ENCODE peak calls at places on chromosomes 7 and 10, in six cellular contexts. K is H9, M is mesenchymal stem cell, V is neuronal stem cell, R is IMR-90, T is H1. J is an unnamed sample.

GRCh38 chr7:91127974-91128373 is 136.3 kb upstream of the FZD1 start:
- DNase-seq in K (no peak), M (peak; percentile 20), V (no peak), R (peak; percentile 86), T (no peak), J (no peak)

GRCh38 chr10:10141983-10142382 is 875.7 kb upstream of the CELF2 start:
- DNase-seq in K (no peak), M (no peak), V (no peak), R (no peak), T (no peak), J (no peak)

GRCh38 chr7:147477526-147477925 is 1113.0 kb upstream of the C7orf33 start:
- DNase-seq in K (no peak), M (no peak), V (no peak), R (no peak), T (no peak), J (no peak)

GRCh38 chr10:43683451-43684197 is 34.9 kb upstream of the ZNF32 start:
- DNase-seq in K (peak; percentile 71), M (peak; percentile 25), V (no peak), R (peak; percentile 12), T (peak; percentile 72), J (no peak)

GRCh38 chr7:117186631-117187030 is 136.2 kb downstream of the WNT2 start:
- DNase-seq in K (no peak), M (no peak), V (no peak), R (no peak), T (no peak), J (no peak)

GRCh38 chr10:92571649-92572048 is 2.2 kb downstream of the IDE start:
- DNase-seq in K (no peak), M (peak; percentile 38), V (no peak), R (peak; percentile 64), T (no peak), J (no peak)

GRCh38 chr10:24153016-24153415 is 55.9 kb upstream of the KIAA1217 start:
- DNase-seq in K (no peak), M (peak; percentile 25), V (no peak), R (no peak), T (no peak), J (peak; percentile 7)

GRCh38 chr7:55202150-55202913 is 162.8 kb upstream of the LANCL2 start:
- DNase-seq in K (no peak), M (no peak), V (no peak), R (no peak), T (peak; percentile 32), J (no peak)

GRCh38 chr10:78178940-78179339 is 145.3 kb downstream of the RPS24 start:
- DNase-seq in K (peak; percentile 71), M (no peak), V (no peak), R (peak; percentile 56), T (no peak), J (no peak)

GRCh38 chr7:45082031-45082830 is 6.5 kb downstream of the NACAD start:
- DNase-seq in K (no peak), M (no peak), V (no peak), R (no peak), T (no peak), J (no peak)

GRCh38 chr10:77909755-77910375 is 16.7 kb downstream of the DLG5 start:
- DNase-seq in K (peak; percentile 17), M (peak; percentile 85), V (no peak), R (peak; percentile 84), T (no peak), J (no peak)

GRCh38 chr7:92633211-92633906 is 43.2 kb upstream of the FAM133B start:
- DNase-seq in K (no peak), M (peak; percentile 94), V (no peak), R (peak; percentile 94), T (no peak), J (no peak)

GRCh38 chr7:64098-64521 is 128.3 kb upstream of the FAM20C start:
- DNase-seq in K (peak; percentile 71), M (peak; percentile 70), V (peak; percentile 33), R (peak; percentile 74), T (no peak), J (peak; percentile 50)

GRCh38 chr10:24214762-24215161 is 5.8 kb downstream of the KIAA1217 start:
- DNase-seq in K (no peak), M (no peak), V (no peak), R (no peak), T (no peak), J (no peak)

GRCh38 chr7:77653572-77653971 is 42.7 kb upstream of the RSBN1L start:
- DNase-seq in K (no peak), M (no peak), V (no peak), R (no peak), T (no peak), J (no peak)

GRCh38 chr7:34756025-34756437 is 98.0 kb downstream of the NPSR1 start:
- DNase-seq in K (no peak), M (no peak), V (no peak), R (no peak), T (no peak), J (no peak)

GRCh38 chr10:21173964-21174669 is 277.0 kb upstream of the NEBL start:
- DNase-seq in K (peak; percentile 65), M (peak; percentile 22), V (peak; percentile 51), R (no peak), T (peak; percentile 79), J (peak; percentile 87)

GRCh38 chr10:114643158-114643557 is 14.9 kb downstream of the ABLIM1 start:
- DNase-seq in K (no peak), M (no peak), V (no peak), R (no peak), T (no peak), J (no peak)

GRCh38 chr7:94440460-94441039 is 45.9 kb downstream of the COL1A2 start:
- DNase-seq in K (no peak), M (no peak), V (no peak), R (peak; percentile 20), T (no peak), J (no peak)

GRCh38 chr7:140475747-140476333 is 3.5 kb downstream of the MKRN1 start:
- DNase-seq in K (no peak), M (peak; percentile 58), V (no peak), R (peak; percentile 41), T (no peak), J (peak; percentile 58)

GRCh38 chr7:76262683-76263402 is 39.6 kb upstream of the HSPB1 start:
- DNase-seq in K (peak; percentile 84), M (peak; percentile 69), V (peak; percentile 62), R (peak; percentile 60), T (peak; percentile 83), J (peak; percentile 34)

GRCh38 chr10:19576576-19576975 is 239.7 kb upstream of the PLXDC2 start:
- DNase-seq in K (no peak), M (no peak), V (no peak), R (no peak), T (no peak), J (no peak)

GRCh38 chr7:158828343-158829020 is 827 bp downstream of the ESYT2 start:
- DNase-seq in K (peak; percentile 50), M (no peak), V (peak; percentile 32), R (no peak), T (peak; percentile 78), J (peak; percentile 31)

GRCh38 chr10:34291466-34292177 is 523.5 kb downstream of the PARD3 start:
- DNase-seq in K (no peak), M (no peak), V (no peak), R (no peak), T (no peak), J (no peak)

GRCh38 chr10:92241501-92241900 is 49.4 kb downstream of the CPEB3 start:
- DNase-seq in K (no peak), M (no peak), V (no peak), R (no peak), T (no peak), J (no peak)

DNA sequence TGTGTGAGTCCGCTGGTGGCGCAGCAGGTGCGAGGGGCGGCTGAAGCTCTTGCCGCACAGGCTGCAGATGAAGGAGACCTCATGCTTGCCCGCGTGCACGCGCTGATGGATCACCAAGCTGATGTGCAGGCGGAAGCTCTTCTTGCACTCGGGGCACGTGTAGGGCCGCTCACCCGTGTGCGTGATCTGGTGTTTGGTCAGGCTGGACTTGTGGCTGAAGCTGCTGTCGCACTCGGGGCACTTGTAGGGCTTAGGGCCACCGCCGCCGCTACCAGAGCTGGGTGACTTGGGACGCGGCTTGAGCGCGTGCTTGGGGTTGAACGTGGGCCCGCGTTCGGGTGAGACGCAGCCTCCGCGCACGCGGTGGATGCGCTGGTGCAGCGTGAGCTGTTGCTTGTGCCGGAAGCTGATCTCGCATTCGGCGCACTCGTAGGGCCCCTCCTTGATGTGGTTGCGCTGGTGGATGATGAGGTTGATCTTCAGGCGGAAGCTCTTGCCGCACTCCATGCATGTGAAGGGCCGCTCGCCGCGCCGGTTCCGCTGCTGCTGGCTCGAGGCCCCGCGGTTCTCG is 28.7 kb downstream of the ZNF777 start:
- DNase-seq in K (no peak), M (no peak), V (no peak), R (no peak), T (no peak), J (no peak)
- H2BK120ac ChIP-seq in K (no peak overlapping the region), M (no peak overlapping the region), V (no peak overlapping the region), R (no peak overlapping the region), T (no peak overlapping the region), J (no peak overlapping the region)

GRCh38 chr10:111993321-111993720 is 190.2 kb downstream of the GPAM start:
- DNase-seq in K (no peak), M (no peak), V (no peak), R (no peak), T (no peak), J (no peak)
- H2BK120ac ChIP-seq in K (no peak overlapping the region), M (no peak overlapping the region), V (no peak overlapping the region), R (no peak overlapping the region), T (no peak overlapping the region), J (no peak overlapping the region)

DNA sequence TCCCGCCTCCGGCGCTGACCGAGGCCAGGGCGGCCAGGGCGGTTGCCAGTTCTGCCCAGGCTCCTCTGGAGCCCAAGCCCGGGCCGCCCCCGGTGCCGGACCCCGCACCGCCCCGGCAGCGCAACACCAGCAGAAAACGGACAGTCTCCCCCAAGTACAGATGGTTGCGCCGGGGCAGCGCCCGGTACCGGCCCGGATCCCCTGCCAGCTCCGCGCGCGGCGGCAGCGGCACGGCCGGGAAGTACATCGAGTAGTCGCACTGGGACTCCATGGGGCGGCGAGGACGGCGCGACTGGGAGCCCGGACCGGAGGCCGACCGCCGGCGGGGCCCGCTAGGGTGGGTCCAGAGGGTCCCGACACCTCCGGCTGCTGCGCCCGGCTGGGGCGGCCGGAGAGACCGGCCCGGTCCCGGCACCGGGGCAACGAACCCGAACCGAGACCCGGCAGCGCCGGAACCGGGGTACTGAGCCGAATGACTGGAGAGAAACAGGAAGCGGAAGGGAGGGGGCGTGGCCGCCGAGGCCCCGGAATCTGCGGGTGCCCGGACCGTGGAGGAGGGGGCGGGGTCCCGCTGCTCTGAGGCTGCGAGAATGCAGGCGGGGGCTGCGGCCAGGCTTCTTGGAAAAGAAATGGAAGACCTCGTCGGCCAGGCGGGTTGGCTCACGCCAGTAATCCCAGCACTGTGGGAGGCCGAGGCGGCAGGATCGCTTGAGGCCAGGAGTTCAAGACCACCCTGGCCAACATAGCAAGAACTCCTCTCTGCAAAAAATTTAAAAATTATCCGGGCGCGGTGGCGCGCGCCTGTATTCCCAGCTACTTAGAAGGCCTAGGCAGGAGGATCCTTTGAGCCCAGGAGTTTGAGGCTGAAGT is at the start of gene TRAPPC14:
- DNase-seq in K (peak; percentile 94), M (peak; percentile 84), V (peak; percentile 87), R (peak; percentile 70), T (peak; percentile 99), J (peak; percentile 96)
- H2BK120ac ChIP-seq in K (no peak within 1 kb of the TSS), M (peak within 1 kb of the TSS; percentile 71), V (no peak within 1 kb of the TSS), R (peak within 1 kb of the TSS; percentile 47), T (no peak within 1 kb of the TSS), J (peak within 1 kb of the TSS; percentile 67)

DNA sequence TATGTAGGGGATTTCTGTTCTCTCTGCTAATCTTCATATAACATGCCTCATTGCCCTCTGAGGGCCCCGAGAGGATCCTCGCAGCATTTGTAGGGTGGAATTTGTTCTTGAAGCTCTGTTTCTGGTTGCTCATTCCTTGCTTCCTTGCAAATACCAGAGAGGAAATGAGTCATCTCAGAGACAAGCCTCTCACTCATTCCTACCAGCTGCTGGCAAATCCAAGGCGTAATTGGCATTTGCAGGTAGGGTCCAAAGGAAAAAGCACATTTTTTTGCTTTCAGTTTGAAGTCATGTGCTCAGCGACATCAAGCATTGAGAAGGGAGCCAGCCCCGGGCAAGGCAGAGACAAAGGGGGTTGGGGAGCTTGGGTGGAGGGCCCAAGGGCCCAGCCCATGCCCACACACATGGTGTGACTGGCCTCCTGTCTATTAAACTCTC is 501.6 kb downstream of the GALNT17 start:
- DNase-seq in K (peak; percentile 75), M (peak; percentile 88), V (no peak), R (peak; percentile 3), T (no peak), J (peak; percentile 12)
- H2BK120ac ChIP-seq in K (peak overlapping the region; percentile 52), M (no peak overlapping the region), V (no peak overlapping the region), R (no peak overlapping the region), T (no peak overlapping the region), J (peak overlapping the region; percentile 20)

J was measured in trophoblast cell.